ENCODE peak calls at places on chromosomes 11 and 22, in seven cellular contexts. One of them, this sample, is unnamed.

GRCh38 chr11:72439455-72439854 is 5.1 kb upstream of the CLPB start:
- DNase-seq in colonic mucosa: no peak
- DNase-seq in OCI-LY7: no peak
- DNase-seq in adrenal gland: no peak
- DNase-seq in heart left ventricle: no peak
- DNase-seq in cardiac muscle cell: peak; percentile 81
- DNase-seq in GM23338: no peak
- DNase-seq in this sample: no peak

GRCh38 chr11:94739331-94739730 is 28.8 kb upstream of the AMOTL1 start:
- DNase-seq in colonic mucosa: no peak
- DNase-seq in OCI-LY7: no peak
- DNase-seq in adrenal gland: no peak
- DNase-seq in heart left ventricle: no peak
- DNase-seq in cardiac muscle cell: no peak
- DNase-seq in GM23338: no peak
- DNase-seq in this sample: no peak

GRCh38 chr11:79062814-79063762 is 377.7 kb downstream of the TENM4 start:
- DNase-seq in colonic mucosa: no peak
- DNase-seq in OCI-LY7: no peak
- DNase-seq in adrenal gland: no peak
- DNase-seq in heart left ventricle: no peak
- DNase-seq in cardiac muscle cell: peak; percentile 61
- DNase-seq in GM23338: peak; percentile 80
- DNase-seq in this sample: no peak

GRCh38 chr11:5705688-5706087 is 16.1 kb downstream of the TRIM22 start:
- DNase-seq in colonic mucosa: no peak
- DNase-seq in OCI-LY7: no peak
- DNase-seq in adrenal gland: no peak
- DNase-seq in heart left ventricle: no peak
- DNase-seq in cardiac muscle cell: no peak
- DNase-seq in GM23338: no peak
- DNase-seq in this sample: no peak

GRCh38 chr22:43198126-43198525 is 11.2 kb upstream of the TTLL12 start:
- DNase-seq in colonic mucosa: no peak
- DNase-seq in OCI-LY7: no peak
- DNase-seq in adrenal gland: no peak
- DNase-seq in heart left ventricle: no peak
- DNase-seq in cardiac muscle cell: no peak
- DNase-seq in GM23338: no peak
- DNase-seq in this sample: no peak

GRCh38 chr11:73350908-73351636 is 25.1 kb upstream of the RELT start:
- DNase-seq in colonic mucosa: peak; percentile 35
- DNase-seq in OCI-LY7: peak; percentile 78
- DNase-seq in adrenal gland: peak; percentile 88
- DNase-seq in heart left ventricle: no peak
- DNase-seq in cardiac muscle cell: peak; percentile 86
- DNase-seq in GM23338: peak; percentile 78
- DNase-seq in this sample: no peak

GRCh38 chr11:46680164-46680760 is 20.2 kb downstream of the ARHGAP1 start:
- DNase-seq in colonic mucosa: no peak
- DNase-seq in OCI-LY7: no peak
- DNase-seq in adrenal gland: no peak
- DNase-seq in heart left ventricle: no peak
- DNase-seq in cardiac muscle cell: no peak
- DNase-seq in GM23338: no peak
- DNase-seq in this sample: peak; percentile 32

GRCh38 chr11:44627911-44628729 is 62.7 kb downstream of the CD82 start:
- DNase-seq in colonic mucosa: peak; percentile 60
- DNase-seq in OCI-LY7: no peak
- DNase-seq in adrenal gland: peak; percentile 96
- DNase-seq in heart left ventricle: peak; percentile 85
- DNase-seq in cardiac muscle cell: peak; percentile 69
- DNase-seq in GM23338: no peak
- DNase-seq in this sample: peak; percentile 76

GRCh38 chr22:28601915-28602314 is 77.7 kb downstream of the TTC28 start:
- DNase-seq in colonic mucosa: no peak
- DNase-seq in OCI-LY7: no peak
- DNase-seq in adrenal gland: no peak
- DNase-seq in heart left ventricle: no peak
- DNase-seq in cardiac muscle cell: no peak
- DNase-seq in GM23338: no peak
- DNase-seq in this sample: no peak

GRCh38 chr22:16922076-16922475 is 85.9 kb downstream of the GAB4 start:
- DNase-seq in colonic mucosa: no peak
- DNase-seq in OCI-LY7: peak; percentile 88
- DNase-seq in adrenal gland: no peak
- DNase-seq in heart left ventricle: no peak
- DNase-seq in cardiac muscle cell: no peak
- DNase-seq in GM23338: no peak
- DNase-seq in this sample: no peak

GRCh38 chr11:95835768-95836488 is 45.6 kb downstream of the CEP57 start:
- DNase-seq in colonic mucosa: peak; percentile 72
- DNase-seq in OCI-LY7: peak; percentile 51
- DNase-seq in adrenal gland: peak; percentile 87
- DNase-seq in heart left ventricle: peak; percentile 36
- DNase-seq in cardiac muscle cell: peak; percentile 94
- DNase-seq in GM23338: peak; percentile 87
- DNase-seq in this sample: no peak

GRCh38 chr22:43889366-43890253 is 2.2 kb downstream of the PNPLA5 start:
- DNase-seq in colonic mucosa: no peak
- DNase-seq in OCI-LY7: no peak
- DNase-seq in adrenal gland: no peak
- DNase-seq in heart left ventricle: no peak
- DNase-seq in cardiac muscle cell: peak; percentile 10
- DNase-seq in GM23338: peak; percentile 24
- DNase-seq in this sample: peak; percentile 25

GRCh38 chr11:113147249-113147648 is 167.1 kb upstream of the TTC12 start:
- DNase-seq in colonic mucosa: no peak
- DNase-seq in OCI-LY7: no peak
- DNase-seq in adrenal gland: peak; percentile 69
- DNase-seq in heart left ventricle: no peak
- DNase-seq in cardiac muscle cell: peak; percentile 28
- DNase-seq in GM23338: peak; percentile 44
- DNase-seq in this sample: no peak

GRCh38 chr11:57763568-57763967 is 2.0 kb downstream of the CTNND1 start:
- DNase-seq in colonic mucosa: peak; percentile 41
- DNase-seq in OCI-LY7: no peak
- DNase-seq in adrenal gland: no peak
- DNase-seq in heart left ventricle: no peak
- DNase-seq in cardiac muscle cell: peak; percentile 55
- DNase-seq in GM23338: peak; percentile 73
- DNase-seq in this sample: no peak
- TF ChIP-seq CTCF in colonic mucosa: peak; percentile 20
- TF ChIP-seq CTCF in OCI-LY7: no peak
- TF ChIP-seq CTCF in adrenal gland: peak; percentile 15
- TF ChIP-seq CTCF in heart left ventricle: peak; percentile 38
- TF ChIP-seq CTCF in cardiac muscle cell: peak; percentile 55
- TF ChIP-seq CTCF in GM23338: peak; percentile 22
- TF ChIP-seq CTCF in this sample: peak; percentile 35

GRCh38 chr11:1301220-1302000 is 8.0 kb downstream of the TOLLIP start:
- DNase-seq in colonic mucosa: peak; percentile 15
- DNase-seq in OCI-LY7: no peak
- DNase-seq in adrenal gland: peak; percentile 37
- DNase-seq in heart left ventricle: no peak
- DNase-seq in cardiac muscle cell: no peak
- DNase-seq in GM23338: no peak
- DNase-seq in this sample: no peak
- H3K27ac ChIP-seq in colonic mucosa: no peak overlapping the region
- H3K27ac ChIP-seq in OCI-LY7: no peak overlapping the region
- H3K27ac ChIP-seq in adrenal gland: no peak overlapping the region
- H3K27ac ChIP-seq in heart left ventricle: no peak overlapping the region
- H3K27ac ChIP-seq in cardiac muscle cell: no peak overlapping the region
- H3K27ac ChIP-seq in GM23338: no peak overlapping the region
- H3K27ac ChIP-seq in this sample: no peak overlapping the region

GRCh38 chr22:40413873-40414272 is 43.5 kb downstream of the SGSM3 start:
- DNase-seq in colonic mucosa: no peak
- DNase-seq in OCI-LY7: peak; percentile 72
- DNase-seq in adrenal gland: no peak
- DNase-seq in heart left ventricle: no peak
- DNase-seq in cardiac muscle cell: no peak
- DNase-seq in GM23338: no peak
- DNase-seq in this sample: no peak
- H3K36me3 ChIP-seq in colonic mucosa: peaks cover 24% of the 10 kb centered on the region
- H3K36me3 ChIP-seq in OCI-LY7: peaks cover 75% of the 10 kb centered on the region
- H3K36me3 ChIP-seq in adrenal gland: peaks cover 46% of the 10 kb centered on the region
- H3K36me3 ChIP-seq in heart left ventricle: peaks cover 30% of the 10 kb centered on the region
- H3K36me3 ChIP-seq in cardiac muscle cell: peaks cover 18% of the 10 kb centered on the region
- H3K36me3 ChIP-seq in GM23338: peaks cover 7% of the 10 kb centered on the region
- H3K36me3 ChIP-seq in this sample: peaks cover 61% of the 10 kb centered on the region

DNA sequence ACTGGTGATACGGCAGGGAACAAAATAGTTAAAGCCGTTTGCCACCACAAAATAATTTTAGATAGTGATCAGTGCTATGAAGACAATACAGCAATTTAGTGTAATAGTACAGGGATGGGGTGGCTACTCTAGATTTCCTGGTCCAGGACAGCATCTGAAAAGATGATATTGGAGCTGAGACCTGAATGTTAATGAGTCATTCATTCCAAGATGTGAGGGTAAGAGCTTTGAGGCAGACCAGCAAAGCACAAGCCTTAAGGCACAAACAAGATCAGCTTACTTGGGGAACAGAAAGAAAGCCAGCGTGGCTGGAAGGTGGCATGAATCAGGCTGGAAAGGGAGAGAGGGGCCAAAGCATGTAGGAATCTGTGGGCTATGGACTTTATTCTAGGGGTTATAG is 132.3 kb downstream of the TRIM44 start:
- DNase-seq in colonic mucosa: no peak
- DNase-seq in OCI-LY7: no peak
- DNase-seq in adrenal gland: no peak
- DNase-seq in heart left ventricle: no peak
- DNase-seq in cardiac muscle cell: no peak
- DNase-seq in GM23338: no peak
- DNase-seq in this sample: no peak
- TF ChIP-seq CTCF in colonic mucosa: no peak
- TF ChIP-seq CTCF in OCI-LY7: no peak
- TF ChIP-seq CTCF in adrenal gland: no peak
- TF ChIP-seq CTCF in heart left ventricle: no peak
- TF ChIP-seq CTCF in cardiac muscle cell: no peak
- TF ChIP-seq CTCF in GM23338: no peak
- TF ChIP-seq CTCF in this sample: no peak

DNA sequence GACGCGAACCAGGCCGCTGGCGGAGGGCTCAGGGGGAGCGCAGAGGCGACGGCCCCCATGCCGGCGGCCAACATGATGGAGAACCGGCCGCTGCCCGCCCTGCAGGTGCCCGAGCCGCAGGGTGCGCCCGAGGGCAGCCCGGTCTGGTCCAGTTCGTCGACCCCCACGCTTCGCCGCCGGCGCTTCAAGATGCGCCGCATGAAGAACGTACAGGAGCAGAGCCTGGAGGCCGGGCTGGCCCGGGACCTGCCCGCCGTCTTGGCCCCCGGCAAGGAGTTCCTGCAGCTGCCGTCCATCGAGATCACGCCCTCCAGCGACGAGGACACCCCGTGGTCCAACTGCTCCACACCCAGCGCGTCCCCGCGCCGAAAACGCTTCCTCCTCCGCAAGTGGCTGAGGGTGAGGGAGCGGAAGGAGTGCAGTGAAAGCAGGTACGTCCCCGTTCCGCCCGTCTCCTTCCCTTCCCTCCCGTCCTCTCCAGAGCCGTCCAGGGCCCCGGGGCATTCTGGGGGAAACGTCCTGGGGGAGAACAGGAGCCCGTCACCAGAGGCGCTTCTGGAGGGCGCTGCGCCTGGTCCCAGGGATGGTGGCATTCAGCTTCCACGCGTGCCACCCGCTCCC is 777 bp downstream of the GRAMD1B start:
- DNase-seq in colonic mucosa: peak; percentile 59
- DNase-seq in OCI-LY7: no peak
- DNase-seq in adrenal gland: peak; percentile 84
- DNase-seq in heart left ventricle: peak; percentile 74
- DNase-seq in cardiac muscle cell: peak; percentile 59
- DNase-seq in GM23338: peak; percentile 81
- DNase-seq in this sample: peak; percentile 89
- H3K27ac ChIP-seq in colonic mucosa: peak overlapping the region; percentile 53
- H3K27ac ChIP-seq in OCI-LY7: no peak overlapping the region
- H3K27ac ChIP-seq in adrenal gland: peak overlapping the region; percentile 89
- H3K27ac ChIP-seq in heart left ventricle: peak overlapping the region; percentile 66
- H3K27ac ChIP-seq in cardiac muscle cell: peak overlapping the region; percentile 82
- H3K27ac ChIP-seq in GM23338: no peak overlapping the region
- H3K27ac ChIP-seq in this sample: peak overlapping the region; percentile 73

DNA sequence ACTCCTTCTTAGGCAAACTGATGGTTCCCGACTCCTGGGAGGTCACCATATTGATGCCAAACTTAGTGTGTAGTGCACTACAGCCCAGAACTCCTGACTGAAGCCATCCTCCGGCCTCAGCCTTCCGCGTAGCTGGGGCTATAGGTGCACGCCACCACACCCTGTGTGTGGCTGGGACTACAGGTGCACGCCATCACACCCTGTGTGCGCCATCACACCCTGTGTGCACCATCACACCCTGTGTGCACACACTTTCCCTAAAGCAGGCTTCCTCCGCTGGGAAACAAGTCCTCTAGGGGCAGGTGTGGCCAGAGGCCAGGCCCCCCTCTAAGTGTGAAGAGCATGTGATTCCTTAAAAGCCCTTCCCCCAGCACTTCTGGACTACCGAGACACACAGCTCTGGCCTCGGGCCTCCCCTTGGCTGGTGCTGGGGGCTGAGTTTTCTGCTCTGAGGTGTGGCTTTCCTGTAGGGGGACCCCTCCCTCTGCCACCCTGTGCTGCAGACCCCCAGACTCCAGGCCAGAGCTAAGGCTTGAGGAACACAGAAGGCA is 81.7 kb downstream of the BCR start:
- DNase-seq in colonic mucosa: no peak
- DNase-seq in OCI-LY7: no peak
- DNase-seq in adrenal gland: no peak
- DNase-seq in heart left ventricle: no peak
- DNase-seq in cardiac muscle cell: no peak
- DNase-seq in GM23338: no peak
- DNase-seq in this sample: no peak
- H3K36me3 ChIP-seq in colonic mucosa: no peaks in the 10 kb centered on the region
- H3K36me3 ChIP-seq in OCI-LY7: peaks cover 38% of the 10 kb centered on the region
- H3K36me3 ChIP-seq in adrenal gland: peaks cover 22% of the 10 kb centered on the region
- H3K36me3 ChIP-seq in heart left ventricle: peaks cover 10% of the 10 kb centered on the region
- H3K36me3 ChIP-seq in cardiac muscle cell: peaks cover 7% of the 10 kb centered on the region
- H3K36me3 ChIP-seq in GM23338: no peaks in the 10 kb centered on the region
- H3K36me3 ChIP-seq in this sample: peaks cover 38% of the 10 kb centered on the region

GRCh38 chr11:102279641-102280170 is 37.6 kb upstream of the BIRC3 start:
- DNase-seq in colonic mucosa: peak; percentile 72
- DNase-seq in OCI-LY7: no peak
- DNase-seq in adrenal gland: no peak
- DNase-seq in heart left ventricle: no peak
- DNase-seq in cardiac muscle cell: peak; percentile 75
- DNase-seq in GM23338: peak; percentile 38
- DNase-seq in this sample: no peak
- TF ChIP-seq CTCF in colonic mucosa: no peak
- TF ChIP-seq CTCF in OCI-LY7: no peak
- TF ChIP-seq CTCF in adrenal gland: peak; percentile 32
- TF ChIP-seq CTCF in heart left ventricle: no peak
- TF ChIP-seq CTCF in cardiac muscle cell: peak; percentile 36
- TF ChIP-seq CTCF in GM23338: no peak
- TF ChIP-seq CTCF in this sample: peak; percentile 20

This sample was measured in upper lobe of right lung.